ENCODE peak calls at places on chromosomes 13 and 19, in four cellular contexts. E is WTC11, Y is HepG2, V is K562. L is an unnamed sample.

GRCh38 chr19:15299568-15300409 is 32.5 kb downstream of the BRD4 start:
- DNase-seq in E (no peak), Y (no peak), V (no peak), L (no peak)

GRCh38 chr13:107883561-107884175 is 331.7 kb downstream of the LIG4 start:
- DNase-seq in Y (no peak), V (peak; percentile 84), E (no peak), L (no peak)

GRCh38 chr19:41887711-41888382 is 4.9 kb downstream of the ARHGEF1 start:
- DNase-seq in V (no peak), E (peak; percentile 73), Y (peak; percentile 95), L (no peak)

GRCh38 chr19:45475537-45476348 is 7.9 kb downstream of the FOSB start:
- DNase-seq in V (no peak), E (no peak), Y (no peak), L (no peak)

GRCh38 chr19:31546561-31546960 is 197.3 kb upstream of the TSHZ3 start:
- DNase-seq in E (no peak), V (no peak), Y (no peak), L (no peak)

GRCh38 chr13:34155931-34156607 is 338.1 kb downstream of the RFC3 start:
- DNase-seq in E (no peak), V (no peak), Y (no peak), L (no peak)

GRCh38 chr13:113917096-113917495 is 53.2 kb upstream of the GAS6 start:
- DNase-seq in E (peak; percentile 5), V (no peak), Y (no peak), L (no peak)

GRCh38 chr19:14463747-14464146 is 11.4 kb downstream of the PTGER1 start:
- DNase-seq in E (no peak), V (no peak), Y (no peak), L (no peak)

GRCh38 chr13:106612688-106613087 is 44.8 kb upstream of the ARGLU1 start:
- DNase-seq in V (no peak), E (no peak), Y (no peak), L (no peak)
- TF ChIP-seq HMGXB4 in V (no peak), E (no peak), Y (no peak), L (no peak)

GRCh38 chr19:23783634-23784033 is 24.9 kb upstream of the ZNF681 start:
- DNase-seq in Y (no peak), E (no peak), V (no peak), L (no peak)
- TF ChIP-seq HMGXB4 in Y (no peak), E (no peak), V (no peak), L (no peak)

DNA sequence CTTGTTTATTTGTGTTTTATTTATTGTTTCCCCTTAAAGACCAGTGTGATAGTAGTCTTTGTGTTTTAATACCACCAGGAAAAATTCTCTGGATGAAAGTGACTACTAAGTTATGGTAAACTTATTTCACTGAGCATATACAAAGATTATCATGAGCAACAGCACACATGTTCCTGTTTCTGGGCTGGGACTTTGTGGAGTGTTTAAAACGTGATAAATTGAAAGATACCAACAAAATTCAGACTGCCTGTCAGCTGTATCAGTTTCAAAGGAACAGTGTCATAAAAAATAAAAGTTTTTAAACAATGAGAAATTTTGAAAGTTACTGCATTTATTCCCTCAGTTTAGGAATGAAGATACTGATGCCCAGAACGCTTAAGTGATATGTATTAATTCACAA is 259.4 kb downstream of the DACH1 start:
- DNase-seq in V (no peak), E (no peak), Y (no peak), L (no peak)
- TF ChIP-seq HMGXB4 in V (no peak), E (no peak), Y (no peak), L (no peak)

GRCh38 chr13:36454121-36454520 is 21.8 kb downstream of the CCNA1 start:
- DNase-seq in V (no peak), Y (no peak), E (no peak), L (no peak)

GRCh38 chr13:36450534-36450933 is 18.2 kb downstream of the CCNA1 start:
- DNase-seq in E (no peak), V (no peak), Y (no peak), L (no peak)

GRCh38 chr13:36454962-36455361 is 22.7 kb downstream of the CCNA1 start:
- DNase-seq in Y (no peak), E (no peak), V (no peak), L (no peak)

GRCh38 chr13:36456577-36456976 is 24.3 kb downstream of the CCNA1 start:
- DNase-seq in E (no peak), Y (no peak), V (no peak), L (no peak)

GRCh38 chr13:36453518-36453917 is 21.2 kb downstream of the CCNA1 start:
- DNase-seq in V (no peak), E (no peak), Y (no peak), L (no peak)
- TF ChIP-seq HMGXB4 in V (no peak), E (no peak), Y (no peak), L (no peak)